ENCODE peak calls at places on chromosomes 13 and 19, in eight cellular contexts. Y is activated CD4-positive, alpha-beta T cell treated with anti-CD3 and anti-CD28 coated beads, Interleukin-2, amount 50 U/mL, for 48 hours; Q is natural killer cell treated with Interleukin-12 subunit alpha and Interleukin-12 subunit beta and Interleukin-15 and Interleukin-18, amount 100 ng/mL, for 72 hours; O is neural crest cell; M is A549; S is H54; K is stimulated activated CD8-positive, alpha-beta memory T cell treated with anti-CD3 and anti-CD28 coated beads, Interleukin-12 subunit alpha, Interleukin-12 subunit beta, amount 100 ng/mL, for 4 hours; R is HEK293T. W is an unnamed sample.
A peak's percentile ranks its signal among the peaks of the same experiment; 100 is the strongest.

GRCh38 chr13:59533561-59534337 is 630.0 kb downstream of the DIAPH3 start:
- DNase-seq in Y (no peak), Q (no peak), O (no peak), M (peak; percentile 7), S (no peak), K (no peak), R (no peak), W (no peak)

GRCh38 chr19:2977686-2978466 is 512 bp downstream of the TLE6 start:
- DNase-seq in Y (no peak), Q (no peak), O (no peak), M (no peak), S (no peak), K (no peak), R (no peak), W (no peak)

GRCh38 chr13:97407540-97407939 is 26.4 kb upstream of the RAP2A start:
- DNase-seq in Y (no peak), Q (no peak), O (no peak), M (no peak), S (no peak), K (no peak), R (no peak), W (no peak)

GRCh38 chr13:41420146-41420545 is 37.2 kb upstream of the RGCC start:
- DNase-seq in Y (no peak), Q (no peak), O (no peak), M (no peak), S (no peak), K (no peak), R (no peak), W (no peak)

GRCh38 chr13:99959538-99960230 is 11.9 kb downstream of the ZIC5 start:
- DNase-seq in Y (peak; percentile 11), Q (no peak), O (peak; percentile 55), M (no peak), S (no peak), K (no peak), R (no peak), W (no peak)

GRCh38 chr13:112132142-112132541 is 65.2 kb downstream of the SOX1 start:
- DNase-seq in Y (no peak), Q (no peak), O (no peak), M (no peak), S (no peak), K (no peak), R (no peak), W (no peak)

GRCh38 chr19:48867119-48867921 is 1.1 kb downstream of the PLEKHA4 start:
- DNase-seq in Y (no peak), Q (no peak), O (peak; percentile 25), M (no peak), S (no peak), K (no peak), R (no peak), W (no peak)

GRCh38 chr19:397941-398706 is 10.8 kb downstream of the C2CD4C start:
- DNase-seq in Y (no peak), Q (peak; percentile 41), O (no peak), M (no peak), S (no peak), K (no peak), R (no peak), W (no peak)

GRCh38 chr13:32829269-32829668 is 187.0 kb upstream of the KL start:
- DNase-seq in Y (no peak), Q (no peak), O (no peak), M (no peak), S (no peak), K (no peak), R (no peak), W (no peak)

GRCh38 chr13:24038405-24038804 is 122.1 kb upstream of the SPATA13 start:
- DNase-seq in Y (no peak), Q (no peak), O (no peak), M (no peak), S (no peak), K (no peak), R (no peak), W (no peak)

GRCh38 chr13:40170982-40171381 is 495.5 kb downstream of the FOXO1 start:
- DNase-seq in Y (peak; percentile 64), Q (no peak), O (no peak), M (no peak), S (no peak), K (no peak), R (no peak), W (no peak)

GRCh38 chr19:17966497-17967257 is at the start of gene KCNN1:
- DNase-seq in Y (no peak), Q (no peak), O (peak; percentile 45), M (no peak), S (no peak), K (no peak), R (peak; percentile 92), W (no peak)

GRCh38 chr19:54136086-54136863 is 1.3 kb upstream of the CNOT3 start:
- DNase-seq in Y (no peak), Q (no peak), O (no peak), M (no peak), S (peak; percentile 63), K (no peak), R (no peak), W (no peak)

GRCh38 chr19:16814526-16815100 is 14.6 kb upstream of the SIN3B start:
- DNase-seq in Y (no peak), Q (no peak), O (no peak), M (no peak), S (no peak), K (no peak), R (no peak), W (no peak)

GRCh38 chr13:101452519-101453485 is at the start of gene ITGBL1:
- DNase-seq in Y (no peak), Q (no peak), O (no peak), M (no peak), S (no peak), K (no peak), R (no peak), W (no peak)

GRCh38 chr13:111202745-111203144 is 87.6 kb downstream of the ARHGEF7 start:
- DNase-seq in Y (no peak), Q (no peak), O (no peak), M (peak; percentile 26), S (peak; percentile 51), K (no peak), R (peak; percentile 31), W (peak; percentile 71)

GRCh38 chr13:44403720-44404063 is 30.1 kb downstream of the SERP2 start:
- DNase-seq in Y (no peak), Q (no peak), O (no peak), M (no peak), S (no peak), K (no peak), R (no peak), W (no peak)

GRCh38 chr19:23774156-23774971 is 15.7 kb upstream of the ZNF681 start:
- DNase-seq in Y (no peak), Q (no peak), O (no peak), M (no peak), S (no peak), K (no peak), R (no peak), W (no peak)

GRCh38 chr13:99058527-99059495 is 80.9 kb upstream of the DOCK9 start:
- DNase-seq in Y (no peak), Q (no peak), O (no peak), M (no peak), S (no peak), K (no peak), R (no peak), W (no peak)

GRCh38 chr19:33055718-33056117 is 9.0 kb downstream of the RHPN2 start:
- DNase-seq in Y (no peak), Q (no peak), O (no peak), M (no peak), S (no peak), K (no peak), R (no peak), W (no peak)